ENCODE peak calls at places on chromosomes 11 and 22, in seven cellular contexts. Z is H1, D is neuronal stem cell, I is H9, M is mesendoderm, G is mesenchymal stem cell, O is trophoblast cell. L is an unnamed sample.

GRCh38 chr11:67628710-67629385 is 889 bp downstream of the NUDT8 start:
- DNase-seq in Z (no peak), D (no peak), I (no peak), M (peak), G (no peak), O (no peak), L (no peak)

GRCh38 chr11:69707156-69707555 is 3.3 kb upstream of the FGF19 start:
- DNase-seq in Z (no peak), D (no peak), I (no peak), M (no peak), G (no peak), O (no peak), L (no peak)

GRCh38 chr11:30586251-30587144 is at the start of gene MPPED2:
- DNase-seq in Z (no peak), D (peak), I (peak), M (peak), G (no peak), O (no peak), L (no peak)

GRCh38 chr11:128451651-128452470 is 135.5 kb downstream of the ETS1 start:
- DNase-seq in Z (no peak), D (no peak), I (peak), M (no peak), G (no peak), O (no peak), L (peak)

GRCh38 chr22:17910561-17911311 is 113.6 kb downstream of the MICAL3 start:
- DNase-seq in Z (no peak), D (no peak), I (peak), M (peak), G (peak), O (peak), L (peak)

GRCh38 chr11:45778341-45778740 is 26.6 kb upstream of the SLC35C1 start:
- DNase-seq in Z (no peak), D (no peak), I (no peak), M (no peak), G (no peak), O (no peak), L (no peak)

GRCh38 chr11:64954201-64954600 is 17.7 kb downstream of the MAJIN start:
- DNase-seq in Z (no peak), D (no peak), I (no peak), M (no peak), G (no peak), O (no peak), L (no peak)

GRCh38 chr11:66070604-66071325 is 693 bp downstream of the PACS1 start:
- DNase-seq in Z (no peak), D (no peak), I (peak), M (peak), G (peak), O (peak), L (peak)

GRCh38 chr22:47195676-47196492 is 433.4 kb downstream of the TBC1D22A start:
- DNase-seq in Z (no peak), D (no peak), I (no peak), M (no peak), G (no peak), O (no peak), L (no peak)

GRCh38 chr11:122441702-122442092 is 213.8 kb upstream of the UBASH3B start:
- DNase-seq in Z (no peak), D (no peak), I (no peak), M (no peak), G (no peak), O (no peak), L (no peak)

GRCh38 chr11:112744041-112744440 is 217.2 kb upstream of the NCAM1 start:
- DNase-seq in Z (no peak), D (no peak), I (no peak), M (no peak), G (no peak), O (no peak), L (no peak)

GRCh38 chr11:1163911-1164735 is 6.4 kb downstream of the MUC5AC start:
- DNase-seq in Z (no peak), D (no peak), I (no peak), M (no peak), G (no peak), O (no peak), L (no peak)

GRCh38 chr22:41446057-41446501 is 522 bp downstream of the TOB2 start:
- DNase-seq in Z (no peak), D (peak), I (no peak), M (no peak), G (peak), O (no peak), L (no peak)

GRCh38 chr22:45096256-45096907 is 67.3 kb upstream of the NUP50 start:
- DNase-seq in Z (no peak), D (peak), I (peak), M (peak), G (peak), O (peak), L (peak)

GRCh38 chr11:87722756-87723599 is 452.3 kb downstream of the RAB38 start:
- DNase-seq in Z (no peak), D (no peak), I (peak), M (peak), G (no peak), O (no peak), L (peak)

GRCh38 chr11:123624974-123625373 is 29.4 kb downstream of the SCN3B start:
- DNase-seq in Z (no peak), D (no peak), I (no peak), M (no peak), G (no peak), O (no peak), L (peak)

GRCh38 chr11:79809487-79809886 is 368.7 kb upstream of the TENM4 start:
- DNase-seq in Z (no peak), D (no peak), I (no peak), M (no peak), G (no peak), O (no peak), L (no peak)

GRCh38 chr11:93648168-93648567 is 13.3 kb upstream of the CEP295 start:
- DNase-seq in Z (no peak), D (no peak), I (no peak), M (peak), G (peak), O (no peak), L (peak)

GRCh38 chr11:34960277-34960676 is 43.9 kb downstream of the PDHX start:
- DNase-seq in Z (no peak), D (no peak), I (no peak), M (no peak), G (no peak), O (no peak), L (no peak)

GRCh38 chr22:38479096-38479840 is 11.4 kb downstream of the KDELR3 start:
- DNase-seq in Z (no peak), D (no peak), I (no peak), M (no peak), G (no peak), O (no peak), L (no peak)

GRCh38 chr11:125517116-125517804 is 21.2 kb upstream of the FEZ1 start:
- DNase-seq in Z (peak), D (peak), I (peak), M (peak), G (peak), O (no peak), L (peak)

GRCh38 chr11:125165664-125166346 is 1.3 kb downstream of the PKNOX2 start:
- DNase-seq in Z (no peak), D (no peak), I (no peak), M (peak), G (peak), O (no peak), L (peak)

GRCh38 chr11:123561046-123561781 is 93.2 kb downstream of the SCN3B start:
- DNase-seq in Z (no peak), D (no peak), I (peak), M (peak), G (no peak), O (no peak), L (peak)

GRCh38 chr11:73267921-73268540 is 4.1 kb upstream of the P2RY6 start:
- DNase-seq in Z (no peak), D (no peak), I (peak), M (no peak), G (no peak), O (no peak), L (no peak)

GRCh38 chr11:78742430-78742829 is 167.8 kb upstream of the NARS2 start:
- DNase-seq in Z (no peak), D (no peak), I (no peak), M (no peak), G (no peak), O (no peak), L (peak)

GRCh38 chr11:113447621-113448310 is 27.4 kb downstream of the DRD2 start:
- DNase-seq in Z (no peak), D (no peak), I (no peak), M (no peak), G (peak), O (no peak), L (peak)

GRCh38 chr11:116782728-116783127 is 5.1 kb downstream of the ZPR1 start:
- DNase-seq in Z (no peak), D (no peak), I (no peak), M (no peak), G (peak), O (peak), L (peak)

GRCh38 chr11:27700351-27701261 is at the start of gene BDNF:
- DNase-seq in Z (no peak), D (peak), I (peak), M (peak), G (peak), O (no peak), L (peak)

GRCh38 chr22:36365020-36365411 is 22.8 kb downstream of the MYH9 start:
- DNase-seq in Z (no peak), D (no peak), I (no peak), M (peak), G (peak), O (peak), L (peak)

GRCh38 chr22:44928064-44928463 is 81.7 kb downstream of the PHF21B start:
- DNase-seq in Z (no peak), D (no peak), I (no peak), M (no peak), G (no peak), O (no peak), L (no peak)

DNA sequence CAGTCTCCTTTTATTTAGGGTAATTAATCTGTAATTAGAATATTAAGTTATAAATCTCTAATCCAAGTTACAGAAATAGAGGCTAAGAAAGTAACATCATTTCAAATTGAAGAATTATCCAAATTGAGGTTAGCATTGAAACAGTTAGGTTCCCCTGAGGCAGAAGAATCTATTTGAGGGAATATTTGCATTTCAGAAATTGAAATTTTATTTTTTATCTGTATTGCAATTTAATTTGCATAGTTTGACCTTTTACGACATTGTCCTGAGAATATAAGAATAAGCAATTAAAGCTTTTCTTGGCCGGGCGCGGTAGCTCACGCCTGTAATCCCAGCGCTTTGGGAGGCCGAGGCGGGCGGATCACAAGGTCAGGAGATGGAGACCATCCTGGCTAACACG is 27.6 kb downstream of the DDIAS start:
- DNase-seq in Z (no peak), D (no peak), I (no peak), M (no peak), G (no peak), O (no peak), L (no peak)
- H4K8ac ChIP-seq in Z (no peak), D (no peak), I (no peak), M (no peak), G (no peak), O (no peak), L (no peak)

GRCh38 chr11:44621140-44621681 is 55.7 kb downstream of the CD82 start:
- DNase-seq in Z (peak), D (peak), I (peak), M (peak), G (peak), O (peak), L (peak)
- H4K8ac ChIP-seq in Z (no peak), D (no peak), I (no peak), M (no peak), G (peak), O (no peak), L (no peak)

GRCh38 chr22:50398698-50399648 is 55.8 kb downstream of the PPP6R2 start:
- DNase-seq in Z (no peak), D (no peak), I (no peak), M (no peak), G (peak), O (no peak), L (no peak)
- H4K8ac ChIP-seq in Z (no peak), D (no peak), I (no peak), M (no peak), G (no peak), O (no peak), L (no peak)

DNA sequence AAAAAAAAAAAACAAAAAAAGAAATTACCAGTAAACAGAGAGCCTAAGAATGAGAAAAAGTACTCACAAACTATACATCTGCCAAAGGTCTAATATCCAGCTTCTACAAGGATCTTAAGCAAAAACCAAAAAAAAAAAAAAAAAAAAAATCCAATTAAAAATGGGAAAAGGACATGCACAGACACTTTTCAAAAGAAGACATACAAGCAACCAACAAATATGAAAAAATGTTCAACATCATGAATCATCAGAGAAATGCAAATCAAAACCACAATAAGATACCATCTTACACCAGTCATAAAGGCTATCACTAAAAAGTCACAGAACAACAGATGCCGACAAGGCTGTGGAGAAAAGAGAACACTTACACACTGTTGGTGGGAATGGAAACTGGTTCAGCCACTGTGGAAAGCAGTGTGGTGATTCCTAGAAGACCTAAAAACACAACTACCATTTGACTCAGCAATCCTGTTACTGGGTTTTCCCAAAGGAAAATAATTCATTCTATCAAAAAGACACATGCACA is 18.3 kb downstream of the MS4A6A start:
- DNase-seq in Z (no peak), D (no peak), I (no peak), M (no peak), G (no peak), O (no peak), L (no peak)
- H4K8ac ChIP-seq in Z (no peak), D (no peak), I (no peak), M (no peak), G (no peak), O (no peak), L (no peak)

DNA sequence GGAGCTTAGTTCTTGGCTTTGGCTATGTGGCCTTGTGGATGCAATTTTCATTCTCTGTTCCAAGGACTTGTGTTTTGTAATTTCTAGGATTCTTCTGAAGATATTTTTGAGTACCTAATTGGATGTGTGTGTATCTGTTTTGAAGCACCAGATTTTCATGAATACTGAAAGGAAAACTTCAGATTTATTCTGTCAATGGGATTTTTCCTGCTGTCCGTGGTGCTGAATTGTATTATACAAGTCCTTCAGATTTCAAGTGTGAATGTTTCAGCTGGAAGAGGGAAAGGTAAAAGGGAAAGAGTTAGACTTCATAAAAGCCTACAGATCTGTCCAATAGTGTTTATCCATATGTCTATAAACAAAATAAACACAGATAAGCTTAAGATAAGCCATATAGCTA is 18.2 kb upstream of the SYN3 start:
- DNase-seq in Z (no peak), D (peak), I (no peak), M (peak), G (peak), O (no peak), L (peak)
- H4K8ac ChIP-seq in Z (no peak), D (no peak), I (no peak), M (no peak), G (no peak), O (no peak), L (no peak)

GRCh38 chr11:60610702-60611101 is 88.7 kb upstream of the MS4A8 start:
- DNase-seq in Z (no peak), D (no peak), I (no peak), M (no peak), G (no peak), O (no peak), L (no peak)

GRCh38 chr11:60609632-60610031 is 89.8 kb upstream of the MS4A8 start:
- DNase-seq in Z (no peak), D (no peak), I (no peak), M (no peak), G (no peak), O (no peak), L (no peak)

DNA sequence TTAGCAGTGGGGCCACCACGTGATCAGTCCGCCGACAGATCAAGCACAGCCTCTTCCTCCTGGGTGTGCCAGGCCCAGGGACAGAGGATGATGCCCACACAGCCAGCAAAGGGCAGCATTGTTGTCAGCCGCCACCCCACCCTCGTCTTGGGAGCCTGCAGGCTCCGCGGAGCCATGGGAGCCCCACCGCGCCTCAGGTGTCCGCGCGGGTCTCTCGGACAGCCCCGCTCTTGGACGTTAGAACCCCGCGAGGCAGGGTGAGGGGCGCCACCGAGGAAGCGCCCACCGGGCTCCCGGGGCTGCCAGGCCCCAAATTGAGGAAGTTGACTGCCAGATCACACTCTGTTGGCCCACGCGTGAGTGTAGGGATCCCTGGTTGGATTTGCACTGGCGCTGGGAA is 83.9 kb upstream of the MS4A8 start:
- DNase-seq in Z (no peak), D (no peak), I (no peak), M (no peak), G (no peak), O (no peak), L (no peak)
- H4K8ac ChIP-seq in Z (no peak), D (peak), I (no peak), M (no peak), G (no peak), O (peak), L (no peak)

DNA sequence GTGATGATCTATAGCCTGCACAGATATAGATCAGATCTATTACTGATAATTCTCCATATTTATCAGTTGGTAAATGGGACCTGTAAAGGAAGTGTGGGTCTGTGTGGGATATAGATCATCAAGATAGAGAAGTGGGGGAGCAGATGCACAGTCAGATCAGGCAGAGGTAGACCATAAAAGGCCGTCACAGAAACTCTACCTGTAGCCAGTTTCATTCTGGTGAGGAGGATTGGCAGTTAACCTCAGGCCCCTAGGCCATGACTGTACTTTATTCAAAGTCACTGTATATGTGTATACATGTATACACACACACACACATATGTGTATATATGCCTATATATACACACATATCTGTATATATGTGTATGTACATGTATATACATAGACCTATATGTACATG is 69.1 kb downstream of the ADM start:
- DNase-seq in Z (no peak), D (no peak), I (no peak), M (no peak), G (no peak), O (no peak), L (no peak)
- H4K8ac ChIP-seq in Z (no peak), D (no peak), I (no peak), M (no peak), G (no peak), O (no peak), L (peak)